ENCODE peak calls at places on chromosomes 4 and X, in five cellular contexts. C, G, J, U and S are unnamed samples. For H3K27me3 and H3K4me1, the result is how much of the 10 kb centered on the place peaks cover.

GRCh38 chr4:24240655-24241054 is 343.7 kb downstream of the DHX15 start:
- DNase-seq in U (no peak), J (no peak), G (no peak), C (no peak), S (no peak)

GRCh38 chr4:95050980-95051688 is 293.4 kb downstream of the BMPR1B start:
- DNase-seq in J (no peak), C (no peak), U (no peak), G (no peak), S (peak)

GRCh38 chr4:90127706-90128345 is 632 bp downstream of the CCSER1 start:
- DNase-seq in C (peak), U (peak), G (no peak), J (no peak), S (peak)

GRCh38 chrX:53594354-53594753 is 92.2 kb downstream of the HUWE1 start:
- DNase-seq in J (no peak), C (no peak), G (no peak), U (no peak), S (no peak)

GRCh38 chr4:186738421-186738820 is 14.8 kb upstream of the FAT1 start:
- DNase-seq in C (no peak), J (no peak), U (no peak), G (no peak), S (no peak)

GRCh38 chr4:153988446-153988845 is 199.6 kb upstream of the SFRP2 start:
- DNase-seq in C (no peak), U (no peak), J (no peak), G (no peak), S (no peak)

GRCh38 chr4:74543983-74544382 is 99.0 kb downstream of the AREG start:
- DNase-seq in J (no peak), G (no peak), U (no peak), C (no peak), S (no peak)

GRCh38 chrX:107935664-107936433 is 46.3 kb downstream of the TEX13B start:
- DNase-seq in U (no peak), J (no peak), C (no peak), G (no peak), S (peak)

GRCh38 chrX:31423575-31424284 is 351.9 kb upstream of the FTHL17 start:
- DNase-seq in C (no peak), G (no peak), U (no peak), J (no peak), S (peak)

GRCh38 chr4:6410078-6410477 is 62.3 kb downstream of the PPP2R2C start:
- DNase-seq in J (no peak), C (no peak), U (no peak), G (no peak), S (no peak)

GRCh38 chrX:136200466-136200865 is 50.7 kb downstream of the MAP7D3 start:
- DNase-seq in C (no peak), G (no peak), J (no peak), U (no peak), S (no peak)

GRCh38 chr4:25666031-25666630 is 10.5 kb downstream of the SLC34A2 start:
- DNase-seq in U (no peak), G (no peak), J (no peak), C (no peak), S (no peak)

GRCh38 chr4:105550641-105551040 is 1.8 kb upstream of the ARHGEF38 start:
- DNase-seq in G (no peak), J (no peak), U (no peak), C (no peak), S (no peak)

GRCh38 chrX:34810364-34810763 is 132.2 kb upstream of the FAM47B start:
- DNase-seq in G (no peak), U (no peak), C (no peak), J (no peak), S (no peak)

GRCh38 chr4:173181769-173182374 is 13.3 kb downstream of the GALNT7 start:
- DNase-seq in C (no peak), J (no peak), U (no peak), G (no peak), S (no peak)

GRCh38 chrX:103171353-103171752 is 43.6 kb upstream of the BEX4 start:
- DNase-seq in J (no peak), U (no peak), G (no peak), C (no peak), S (no peak)

GRCh38 chr4:150664935-150665334 is 83.0 kb downstream of the MAB21L2 start:
- DNase-seq in G (no peak), C (no peak), J (no peak), U (no peak), S (no peak)

GRCh38 chr4:147407261-147408045 is 73.4 kb upstream of the EDNRA start:
- DNase-seq in G (no peak), J (no peak), U (no peak), C (no peak), S (peak)

GRCh38 chrX:9340619-9341304 is 124.1 kb upstream of the TBL1X start:
- DNase-seq in U (no peak), G (no peak), J (no peak), C (peak), S (peak)

GRCh38 chr4:185787926-185788679 is 23.9 kb downstream of the SORBS2 start:
- DNase-seq in G (no peak), U (no peak), C (no peak), J (no peak), S (no peak)

GRCh38 chr4:164358400-164358799 is 395.5 kb upstream of the SMIM31 start:
- DNase-seq in G (no peak), J (no peak), U (no peak), C (no peak), S (no peak)

GRCh38 chr4:140755811-140756291 is 334 bp downstream of the TBC1D9 start:
- DNase-seq in U (peak), G (no peak), C (peak), J (no peak), S (peak)

GRCh38 chr4:102500371-102501175 is 586 bp upstream of the NFKB1 start:
- DNase-seq in U (peak), G (no peak), J (no peak), C (peak), S (peak)

GRCh38 chrX:39336709-39337294 is 535.5 kb downstream of the MID1IP1 start:
- DNase-seq in G (no peak), U (no peak), J (no peak), C (no peak), S (peak)

GRCh38 chr4:139817657-139818452 is 152.2 kb downstream of the MGST2 start:
- DNase-seq in C (no peak), U (no peak), J (no peak), G (no peak), S (no peak)

GRCh38 chr4:105966046-105966445 is 70.8 kb downstream of the NPNT start:
- DNase-seq in J (no peak), C (no peak), U (no peak), G (no peak), S (no peak)

GRCh38 chr4:28421221-28421620 is 1560.6 kb downstream of the STIM2 start:
- DNase-seq in C (no peak), G (no peak), J (no peak), U (no peak), S (no peak)

GRCh38 chr4:25449270-25449669 is 72.2 kb downstream of the ANAPC4 start:
- DNase-seq in C (no peak), J (no peak), U (no peak), G (no peak), S (no peak)

GRCh38 chr4:139018501-139018900 is 2.9 kb downstream of the NOCT start:
- DNase-seq in G (no peak), J (no peak), C (no peak), U (no peak), S (no peak)

GRCh38 chr4:182019148-182019652 is 224.0 kb upstream of the TENM3 start:
- DNase-seq in J (no peak), G (no peak), U (no peak), C (no peak), S (no peak)

DNA sequence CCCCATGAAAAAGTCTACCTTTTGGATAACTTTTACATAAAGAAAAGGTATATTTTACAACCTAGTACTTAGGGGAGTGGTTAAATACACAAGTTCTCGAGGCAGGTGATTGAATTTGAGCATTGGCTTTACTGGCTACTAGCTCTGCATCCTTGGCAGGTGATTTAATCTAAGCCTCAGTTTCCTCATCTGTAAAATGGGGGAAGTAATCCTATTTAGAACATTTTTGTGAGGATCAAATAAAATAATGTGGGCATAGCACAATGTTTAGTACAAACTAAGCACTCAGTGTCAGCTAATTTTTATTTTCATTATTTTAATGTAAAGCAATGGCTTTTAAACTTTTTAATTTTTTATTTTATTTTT is 102.9 kb downstream of the CEP135 start:
- DNase-seq in C (no peak), U (no peak), J (no peak), G (no peak), S (no peak)
- H3K27me3 ChIP-seq in C (under half), U (under half), J (under half), G (under half), S (under half)

GRCh38 chr4:578451-579443 is 2.7 kb upstream of the TMEM271 start:
- DNase-seq in G (no peak), J (no peak), C (no peak), U (no peak), S (no peak)

GRCh38 chr4:579543-580175 is 3.6 kb upstream of the TMEM271 start:
- DNase-seq in C (no peak), J (no peak), U (no peak), G (no peak), S (no peak)

GRCh38 chr4:581181-581580 is 5.1 kb upstream of the TMEM271 start:
- DNase-seq in C (no peak), U (no peak), G (no peak), J (no peak), S (no peak)

GRCh38 chr4:583820-584219 is 7.7 kb upstream of the TMEM271 start:
- DNase-seq in G (no peak), J (no peak), U (no peak), C (no peak), S (no peak)

DNA sequence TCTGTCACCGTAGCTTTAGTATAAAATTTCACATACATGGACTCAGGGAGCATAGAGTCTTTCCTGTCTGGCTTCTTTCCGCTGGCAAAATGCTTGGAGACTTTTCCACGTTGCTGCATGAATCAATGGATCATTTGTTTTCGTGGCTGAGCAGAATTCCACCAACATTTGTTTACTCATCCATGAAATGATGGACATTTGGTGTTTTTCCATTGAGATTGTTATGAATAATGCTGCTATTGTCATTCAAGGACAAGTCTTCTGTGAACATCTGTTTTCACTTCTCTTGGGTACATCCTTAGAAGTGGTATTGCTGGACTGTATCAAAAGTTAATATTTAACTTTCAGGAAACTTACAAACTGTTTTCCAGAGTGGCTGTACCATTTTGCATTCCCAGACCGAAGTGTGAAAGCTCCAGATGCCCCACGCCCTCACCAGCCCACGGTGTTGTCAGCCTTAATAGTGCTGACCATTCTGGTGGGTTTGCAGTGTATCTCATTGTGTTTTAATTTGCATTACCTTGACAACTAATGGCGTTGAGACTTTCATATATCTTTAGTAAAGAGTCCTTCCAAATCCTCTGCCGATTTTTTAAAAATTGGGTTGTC is 5.8 kb upstream of the TMEM271 start:
- DNase-seq in C (no peak), J (no peak), G (no peak), U (no peak), S (no peak)
- H3K27ac ChIP-seq in C (no peak), J (no peak), G (no peak), U (no peak), S (no peak)

DNA sequence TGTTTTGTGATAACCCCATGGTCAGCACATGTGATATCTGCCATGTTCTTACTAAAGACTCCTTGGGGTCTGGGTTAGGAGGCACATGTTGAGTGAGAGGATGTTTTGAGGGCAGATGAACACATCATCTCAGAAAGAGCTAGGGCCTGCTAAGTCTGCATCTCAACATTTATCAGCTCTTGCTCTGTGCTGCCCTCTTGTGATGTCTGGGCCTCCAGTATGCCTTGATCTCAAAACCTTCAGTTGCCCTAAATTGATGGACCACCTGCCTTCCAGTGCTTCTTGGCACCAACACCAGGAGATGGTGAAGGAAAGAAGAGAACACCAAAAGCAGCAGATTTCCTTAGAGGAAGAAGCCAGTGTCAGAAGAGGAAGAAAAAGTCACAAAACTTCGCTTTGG is 22.5 kb downstream of the MID1 start:
- DNase-seq in G (no peak), U (no peak), J (no peak), C (no peak), S (peak)
- H3K4me1 ChIP-seq in G (under half), U (under half), J (under half), C (under half), S (under half)

GRCh38 chr4:157977086-157977485 is 195.7 kb downstream of the GASK1B start:
- DNase-seq in G (no peak), U (no peak), C (no peak), J (no peak), S (no peak)
- H3K27me3 ChIP-seq in G (under half), U (under half), C (under half), J (under half), S (under half)